ENCODE peak calls at places on chromosomes 5 and 9, in five cellular contexts. H is heart left ventricle, A is fibroblast of lung, N is cardiac muscle cell, Q is psoas muscle. Z is an unnamed sample. For H3K27me3, H3K36me3 and H3K4me1, the result is how much of the 10 kb centered on the place peaks cover.

GRCh38 chr9:14347408-14348224 is 33.7 kb upstream of the NFIB start:
- DNase-seq in H (peak), A (peak), N (peak), Q (peak), Z (peak)

GRCh38 chr9:93126825-93127368 is 7.2 kb downstream of the NINJ1 start:
- DNase-seq in H (peak), A (no peak), N (peak), Q (peak), Z (peak)

GRCh38 chr5:78594946-78595921 is 53.3 kb downstream of the LHFPL2 start:
- DNase-seq in H (no peak), A (peak), N (peak), Q (no peak), Z (no peak)

GRCh38 chr5:83473344-83474169 is 2.0 kb downstream of the VCAN start:
- DNase-seq in H (peak), A (peak), N (peak), Q (peak), Z (peak)

GRCh38 chr9:38036359-38037084 is 32.5 kb downstream of the SHB start:
- DNase-seq in H (no peak), A (no peak), N (peak), Q (no peak), Z (no peak)

GRCh38 chr9:107932036-107932435 is 442.5 kb upstream of the KLF4 start:
- DNase-seq in H (no peak), A (peak), N (peak), Q (no peak), Z (no peak)

GRCh38 chr9:134052941-134053340 is 14.9 kb downstream of the BRD3 start:
- DNase-seq in H (no peak), A (no peak), N (no peak), Q (peak), Z (peak)

GRCh38 chr9:96154081-96154480 is 147.9 kb downstream of the HSD17B3 start:
- DNase-seq in H (no peak), A (no peak), N (no peak), Q (no peak), Z (no peak)

GRCh38 chr5:97618721-97619120 is 435.7 kb upstream of the RIOK2 start:
- DNase-seq in H (no peak), A (no peak), N (peak), Q (no peak), Z (no peak)

GRCh38 chr5:36878421-36879088 is 2.0 kb downstream of the NIPBL start:
- DNase-seq in H (no peak), A (peak), N (peak), Q (no peak), Z (no peak)

GRCh38 chr9:68747043-68747533 is 42.0 kb downstream of the PIP5K1B start:
- DNase-seq in H (no peak), A (no peak), N (peak), Q (no peak), Z (no peak)

GRCh38 chr5:169696621-169697517 is 59.8 kb downstream of the DOCK2 start:
- DNase-seq in H (no peak), A (no peak), N (peak), Q (no peak), Z (no peak)

GRCh38 chr5:40717281-40717680 is 37.6 kb downstream of the PTGER4 start:
- DNase-seq in H (no peak), A (peak), N (peak), Q (no peak), Z (no peak)

GRCh38 chr9:85224301-85224700 is 517.5 kb downstream of the AGTPBP1 start:
- DNase-seq in H (no peak), A (no peak), N (no peak), Q (no peak), Z (no peak)
- H3K27me3 ChIP-seq in H (under half), A (under half), N (under half), Q (under half), Z (under half)

GRCh38 chr5:112906637-112907036 is 15.4 kb downstream of the REEP5 start:
- DNase-seq in H (no peak), A (no peak), N (no peak), Q (no peak), Z (no peak)
- H3K36me3 ChIP-seq in H (under half), A (under half), N (under half), Q (under half), Z (under half)

DNA sequence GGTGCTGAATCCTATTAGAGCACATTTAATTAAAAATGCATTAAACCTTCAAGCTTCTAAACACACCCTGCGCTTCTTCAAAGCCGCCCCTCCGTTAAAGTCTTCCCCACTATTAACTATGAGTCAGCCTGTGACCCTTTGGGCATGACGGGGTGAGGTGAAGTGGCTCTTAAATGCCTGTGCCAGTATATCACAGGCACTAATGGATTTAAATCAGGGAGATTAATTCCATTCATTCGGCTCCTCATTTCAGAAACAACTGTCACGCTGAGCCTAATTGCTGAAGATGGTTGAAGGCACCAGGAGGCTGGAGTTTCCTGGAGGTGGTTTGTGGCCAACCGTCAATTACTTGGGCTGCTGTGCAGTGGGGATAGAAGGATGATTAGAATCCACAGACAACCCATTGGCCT is 192.6 kb upstream of the MSX2 start:
- DNase-seq in H (no peak), A (no peak), N (no peak), Q (no peak), Z (no peak)
- H3K4me1 ChIP-seq in H (under half), A (under half), N (under half), Q (under half), Z (under half)

GRCh38 chr9:99004115-99004514 is 60.4 kb downstream of the COL15A1 start:
- DNase-seq in H (no peak), A (no peak), N (no peak), Q (no peak), Z (no peak)

GRCh38 chr9:99004717-99005460 is 61.2 kb downstream of the COL15A1 start:
- DNase-seq in H (no peak), A (no peak), N (no peak), Q (no peak), Z (no peak)

GRCh38 chr9:99005651-99006050 is 61.9 kb downstream of the COL15A1 start:
- DNase-seq in H (no peak), A (no peak), N (no peak), Q (no peak), Z (no peak)

GRCh38 chr9:99001892-99002291 is 58.2 kb downstream of the COL15A1 start:
- DNase-seq in H (no peak), A (no peak), N (no peak), Q (no peak), Z (no peak)

GRCh38 chr9:99003308-99003707 is 59.6 kb downstream of the COL15A1 start:
- DNase-seq in H (no peak), A (no peak), N (no peak), Q (no peak), Z (no peak)
- H3K27me3 ChIP-seq in H (under half), A (under half), N (under half), Q (under half), Z (under half)

DNA sequence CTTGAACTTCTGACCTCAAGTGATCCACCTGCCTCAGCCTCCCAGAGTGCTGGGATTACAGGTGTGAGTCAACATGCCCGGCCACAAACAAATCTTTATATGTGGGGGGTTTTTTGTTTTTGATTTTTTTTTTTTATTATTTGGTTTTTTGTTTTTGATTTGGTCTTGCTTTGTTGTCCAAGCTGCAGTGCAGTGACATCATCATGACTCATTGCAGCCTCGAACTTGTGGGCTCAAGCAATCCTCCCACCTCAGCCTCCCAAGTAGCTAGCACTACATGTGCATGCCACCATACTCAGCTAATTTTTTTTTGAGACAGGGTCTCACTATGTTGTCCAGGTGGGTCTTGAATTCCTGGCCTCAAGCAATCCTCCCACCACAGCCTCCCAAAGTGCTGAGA is 42.4 kb downstream of the ALDH7A1 start:
- DNase-seq in H (no peak), A (no peak), N (no peak), Q (no peak), Z (no peak)
- H3K36me3 ChIP-seq in H (half or more), A (under half), N (half or more), Q (under half), Z (half or more)

GRCh38 chr9:87570000-87570834 is 72.5 kb downstream of the DAPK1 start:
- DNase-seq in H (no peak), A (no peak), N (no peak), Q (no peak), Z (no peak)

GRCh38 chr9:87567566-87567965 is 69.9 kb downstream of the DAPK1 start:
- DNase-seq in H (no peak), A (peak), N (peak), Q (no peak), Z (no peak)

GRCh38 chr9:87567047-87567446 is 69.4 kb downstream of the DAPK1 start:
- DNase-seq in H (no peak), A (no peak), N (peak), Q (no peak), Z (no peak)

GRCh38 chr9:87567988-87568800 is 70.5 kb downstream of the DAPK1 start:
- DNase-seq in H (no peak), A (no peak), N (no peak), Q (no peak), Z (no peak)

DNA sequence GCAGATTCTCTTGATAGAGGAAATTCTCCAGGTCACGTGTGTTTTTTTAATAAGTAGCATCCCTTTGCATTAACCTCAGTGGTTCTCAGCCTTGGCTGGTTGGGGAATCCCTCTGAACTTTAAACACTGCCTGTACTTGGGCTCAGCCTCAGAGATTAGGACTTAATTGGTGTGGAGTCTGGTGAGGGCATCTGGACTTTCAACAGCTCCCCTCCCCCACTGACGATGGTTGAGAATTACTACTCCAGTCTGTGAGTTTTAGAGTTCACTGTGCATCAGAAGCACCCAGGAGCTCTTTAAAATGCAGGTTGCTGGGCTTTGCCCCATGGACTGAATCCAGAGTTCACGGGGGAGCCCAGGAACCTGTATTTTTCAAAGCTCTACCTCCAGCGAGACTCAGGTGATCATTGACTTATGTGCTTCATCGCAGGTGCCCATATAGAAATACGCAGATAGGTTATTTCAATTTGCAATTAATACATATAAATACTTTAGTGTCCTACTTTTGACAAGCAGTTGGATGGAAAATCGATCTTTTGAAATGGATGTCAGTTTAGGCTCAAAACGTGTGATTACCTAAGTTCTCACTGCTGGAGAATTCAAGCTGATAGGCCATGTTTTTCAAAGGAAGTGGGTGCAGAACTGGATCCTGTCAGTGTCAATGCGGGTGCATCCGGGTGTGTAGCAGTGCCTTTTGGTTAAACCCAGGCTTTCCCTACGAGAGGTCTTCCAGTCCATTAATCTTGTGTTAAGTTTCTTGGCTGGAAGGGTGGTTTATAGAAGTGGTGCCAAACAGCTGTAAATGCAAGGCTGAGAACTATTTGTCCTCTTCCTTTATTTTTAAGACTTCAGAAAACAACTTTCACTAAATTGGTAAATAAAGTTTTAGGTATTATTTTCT is 71.6 kb downstream of the DAPK1 start:
- DNase-seq in H (no peak), A (peak), N (peak), Q (no peak), Z (no peak)
- H3K4me1 ChIP-seq in H (under half), A (under half), N (under half), Q (under half), Z (under half)

GRCh38 chr9:126564716-126565115 is 49.0 kb upstream of the LMX1B start:
- DNase-seq in H (no peak), A (no peak), N (no peak), Q (no peak), Z (no peak)

GRCh38 chr9:126561582-126561981 is 52.1 kb upstream of the LMX1B start:
- DNase-seq in H (no peak), A (no peak), N (peak), Q (no peak), Z (no peak)

GRCh38 chr9:126565336-126566128 is 48.2 kb upstream of the LMX1B start:
- DNase-seq in H (no peak), A (no peak), N (no peak), Q (no peak), Z (no peak)

GRCh38 chr9:126563556-126563955 is 50.2 kb upstream of the LMX1B start:
- DNase-seq in H (no peak), A (no peak), N (no peak), Q (no peak), Z (no peak)

DNA sequence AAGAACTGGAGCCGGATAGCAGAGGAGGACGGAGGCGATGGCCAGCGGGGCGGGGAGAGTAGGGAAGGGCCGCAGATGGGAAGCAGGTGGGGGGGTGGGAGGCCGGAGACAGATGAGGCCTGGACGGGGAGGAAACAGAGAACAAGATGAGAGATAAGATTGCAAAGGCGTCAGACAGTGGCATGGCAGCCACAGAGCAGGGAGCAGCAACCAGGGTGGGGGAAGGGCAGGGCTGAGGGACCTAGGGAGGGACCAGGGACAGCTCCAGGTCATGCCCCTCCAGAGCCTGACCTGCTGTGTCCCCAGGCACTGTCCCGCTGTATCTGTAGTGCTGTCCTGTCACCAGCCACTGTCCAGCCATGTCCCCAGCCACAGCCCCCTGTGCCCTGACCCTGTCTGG is 49.6 kb upstream of the LMX1B start:
- DNase-seq in H (no peak), A (no peak), N (no peak), Q (no peak), Z (no peak)
- H3K27me3 ChIP-seq in H (under half), A (under half), N (half or more), Q (under half), Z (half or more)

DNA sequence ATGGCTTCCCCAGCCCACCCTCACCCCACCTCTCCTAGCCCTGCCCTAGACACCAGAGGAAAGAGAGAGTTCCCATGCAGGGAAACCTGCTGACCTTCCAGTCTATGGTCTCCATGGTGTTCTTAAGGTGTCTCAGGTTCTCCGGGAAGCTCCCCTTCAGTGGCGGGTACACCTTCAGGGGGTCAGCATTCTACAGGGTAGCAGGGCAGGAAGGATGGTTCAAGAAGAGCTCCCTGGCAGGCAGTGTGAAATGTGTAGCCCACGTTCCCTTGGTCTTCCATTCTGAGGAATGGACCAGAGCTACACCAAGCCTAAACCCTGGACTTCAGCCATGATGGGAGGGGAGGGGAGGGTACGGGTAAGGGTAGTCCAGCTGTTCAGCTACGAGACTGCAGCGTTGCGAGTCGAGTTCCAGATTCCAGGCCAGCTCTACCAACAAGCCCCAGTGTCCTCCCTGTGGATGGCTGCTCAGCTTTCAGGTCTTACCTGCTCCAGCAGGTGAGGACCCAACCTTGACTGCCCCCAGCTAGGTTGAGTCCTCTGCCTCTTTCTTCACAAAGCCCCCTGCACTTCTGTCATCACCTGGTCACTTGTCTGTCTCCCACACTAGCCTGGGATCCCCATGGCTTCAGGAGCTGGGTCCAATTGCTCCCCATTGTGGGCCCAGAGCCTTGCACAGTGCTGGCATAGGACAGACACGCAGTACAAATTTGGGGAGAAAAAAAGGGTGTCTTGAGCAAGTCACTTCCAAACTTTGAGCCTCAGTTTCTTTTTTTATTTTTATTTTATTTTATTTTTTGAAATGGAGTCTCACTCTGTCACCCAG is 7.5 kb downstream of the CD74 start:
- DNase-seq in H (no peak), A (no peak), N (no peak), Q (no peak), Z (no peak)
- H3K36me3 ChIP-seq in H (half or more), A (under half), N (under half), Q (under half), Z (under half)

GRCh38 chr9:128893354-128893753 is 11.4 kb downstream of the LRRC8A start:
- DNase-seq in H (no peak), A (no peak), N (no peak), Q (no peak), Z (no peak)
- H3K4me1 ChIP-seq in H (under half), A (under half), N (under half), Q (under half), Z (half or more)

Z was measured in left ventricle myocardium inferior.